ENCODE peak calls at places on chromosomes 3 and 15, in four cellular contexts. L, W, Z and Q are unnamed samples.
A peak's percentile ranks its signal among the peaks of the same experiment; 100 is the strongest.

GRCh38 chr15:51289290-51289689 is 49.1 kb downstream of the CYP19A1 start:
- DNase-seq in L (no peak), W (no peak), Z (no peak), Q (no peak)

GRCh38 chr15:65099336-65099735 is 15.7 kb downstream of the UBAP1L start:
- DNase-seq in L (no peak), W (no peak), Z (no peak), Q (no peak)

GRCh38 chr3:119697394-119697793 is 5.4 kb upstream of the CFAP91 start:
- DNase-seq in L (no peak), W (no peak), Z (no peak), Q (no peak)

GRCh38 chr3:52218454-52218853 is 7.0 kb downstream of the TLR9 start:
- DNase-seq in L (no peak), W (no peak), Z (no peak), Q (no peak)

GRCh38 chr15:92610101-92610520 is 45.5 kb downstream of the FAM174B start:
- DNase-seq in L (no peak), W (no peak), Z (no peak), Q (no peak)

GRCh38 chr3:58492385-58492970 is 582 bp downstream of the KCTD6 start:
- DNase-seq in L (no peak), W (no peak), Z (no peak), Q (peak; percentile 24)

GRCh38 chr3:194810076-194810475 is 124.4 kb downstream of the FAM43A start:
- DNase-seq in L (no peak), W (no peak), Z (no peak), Q (no peak)

GRCh38 chr3:4841783-4842440 is 137.3 kb upstream of the BHLHE40 start:
- DNase-seq in L (no peak), W (peak; percentile 89), Z (no peak), Q (no peak)

GRCh38 chr15:95826831-95827230 is 503.7 kb upstream of the NR2F2 start:
- DNase-seq in L (no peak), W (no peak), Z (no peak), Q (no peak)

GRCh38 chr3:160810360-160810759 is 54.3 kb downstream of the PPM1L start:
- DNase-seq in L (no peak), W (no peak), Z (no peak), Q (no peak)

GRCh38 chr3:57228734-57229505 is 1.4 kb downstream of the APPL1 start:
- DNase-seq in L (no peak), W (peak; percentile 82), Z (peak; percentile 2), Q (peak; percentile 25)

GRCh38 chr3:56302417-56302816 is 165.8 kb downstream of the ERC2 start:
- DNase-seq in L (no peak), W (no peak), Z (no peak), Q (no peak)

GRCh38 chr3:128541246-128541645 is 48.2 kb upstream of the GATA2 start:
- DNase-seq in L (no peak), W (no peak), Z (no peak), Q (no peak)

GRCh38 chr3:176663376-176663775 is 533.9 kb downstream of the TBL1XR1 start:
- DNase-seq in L (no peak), W (peak; percentile 27), Z (no peak), Q (no peak)

GRCh38 chr3:3196148-3196861 is 16.8 kb upstream of the CRBN start:
- DNase-seq in L (no peak), W (no peak), Z (peak; percentile 22), Q (no peak)

GRCh38 chr3:52118156-52118875 is 35.9 kb downstream of the POC1A start:
- DNase-seq in L (no peak), W (no peak), Z (no peak), Q (no peak)

GRCh38 chr3:147616998-147617619 is 207.9 kb downstream of the ZIC1 start:
- DNase-seq in L (no peak), W (peak; percentile 12), Z (peak; percentile 26), Q (no peak)

GRCh38 chr3:43905157-43905556 is 214.4 kb downstream of the ABHD5 start:
- DNase-seq in L (no peak), W (no peak), Z (no peak), Q (no peak)

GRCh38 chr3:65330072-65330471 is 642.3 kb upstream of the ADAMTS9 start:
- DNase-seq in L (no peak), W (peak; percentile 34), Z (no peak), Q (no peak)

GRCh38 chr3:188947983-188948657 is 223.7 kb upstream of the TPRG1 start:
- DNase-seq in L (no peak), W (peak; percentile 85), Z (peak; percentile 85), Q (peak; percentile 88)

GRCh38 chr3:116980106-116980505 is 270.5 kb downstream of the TUSC7 start:
- DNase-seq in L (no peak), W (no peak), Z (no peak), Q (no peak)

GRCh38 chr3:125585595-125586223 is 9.6 kb downstream of the OSBPL11 start:
- DNase-seq in L (no peak), W (peak; percentile 82), Z (peak; percentile 64), Q (peak; percentile 37)

GRCh38 chr15:43518073-43518761 is 809 bp downstream of the MAP1A start:
- DNase-seq in L (no peak), W (peak; percentile 63), Z (no peak), Q (no peak)

GRCh38 chr15:90095521-90095959 is 6.7 kb downstream of the IDH2 start:
- DNase-seq in L (no peak), W (no peak), Z (no peak), Q (no peak)

GRCh38 chr3:148790841-148791240 is 36.8 kb upstream of the CPB1 start:
- DNase-seq in L (no peak), W (no peak), Z (no peak), Q (no peak)

GRCh38 chr3:9852528-9852927 is 8.7 kb upstream of the RPUSD3 start:
- DNase-seq in L (no peak), W (no peak), Z (no peak), Q (no peak)

GRCh38 chr15:91855684-91856553 is 2.4 kb downstream of the SLCO3A1 start:
- DNase-seq in L (no peak), W (no peak), Z (peak; percentile 64), Q (no peak)

GRCh38 chr15:83653639-83654378 is at the start of gene ADAMTSL3:
- DNase-seq in L (no peak), W (no peak), Z (peak; percentile 49), Q (no peak)

GRCh38 chr3:71050521-71051258 is 532.8 kb downstream of the FOXP1 start:
- DNase-seq in L (no peak), W (peak; percentile 62), Z (no peak), Q (no peak)

GRCh38 chr15:67945951-67946700 is 106.3 kb upstream of the RNU6-1 start:
- DNase-seq in L (no peak), W (peak; percentile 44), Z (peak; percentile 89), Q (no peak)

GRCh38 chr15:77021803-77022381 is 27.0 kb downstream of the PSTPIP1 start:
- DNase-seq in L (peak; percentile 28), W (peak; percentile 68), Z (no peak), Q (peak; percentile 48)

GRCh38 chr3:156120528-156121251 is at the start of gene KCNAB1:
- DNase-seq in L (no peak), W (no peak), Z (no peak), Q (no peak)

GRCh38 chr3:123961508-123961856 is 453 bp upstream of the CCDC14 start:
- DNase-seq in L (no peak), W (no peak), Z (no peak), Q (no peak)

GRCh38 chr3:123960791-123961507 is at the start of gene CCDC14:
- DNase-seq in L (peak; percentile 52), W (peak; percentile 96), Z (peak; percentile 94), Q (peak; percentile 84)
- TF ChIP-seq POLR2A in L (peak; percentile 73), W (peak; percentile 76), Z (peak; percentile 67), Q (peak; percentile 57)

GRCh38 chr15:50117628-50118027 is 1.4 kb downstream of the ATP8B4 start:
- DNase-seq in L (no peak), W (no peak), Z (no peak), Q (no peak)

GRCh38 chr15:50114381-50114780 is 4.7 kb downstream of the ATP8B4 start:
- DNase-seq in L (no peak), W (no peak), Z (no peak), Q (no peak)

GRCh38 chr15:50123861-50124556 is 5.0 kb upstream of the ATP8B4 start:
- DNase-seq in L (no peak), W (no peak), Z (no peak), Q (no peak)

GRCh38 chr15:50116477-50116876 is 2.6 kb downstream of the ATP8B4 start:
- DNase-seq in L (no peak), W (peak; percentile 19), Z (peak; percentile 73), Q (peak; percentile 5)

DNA sequence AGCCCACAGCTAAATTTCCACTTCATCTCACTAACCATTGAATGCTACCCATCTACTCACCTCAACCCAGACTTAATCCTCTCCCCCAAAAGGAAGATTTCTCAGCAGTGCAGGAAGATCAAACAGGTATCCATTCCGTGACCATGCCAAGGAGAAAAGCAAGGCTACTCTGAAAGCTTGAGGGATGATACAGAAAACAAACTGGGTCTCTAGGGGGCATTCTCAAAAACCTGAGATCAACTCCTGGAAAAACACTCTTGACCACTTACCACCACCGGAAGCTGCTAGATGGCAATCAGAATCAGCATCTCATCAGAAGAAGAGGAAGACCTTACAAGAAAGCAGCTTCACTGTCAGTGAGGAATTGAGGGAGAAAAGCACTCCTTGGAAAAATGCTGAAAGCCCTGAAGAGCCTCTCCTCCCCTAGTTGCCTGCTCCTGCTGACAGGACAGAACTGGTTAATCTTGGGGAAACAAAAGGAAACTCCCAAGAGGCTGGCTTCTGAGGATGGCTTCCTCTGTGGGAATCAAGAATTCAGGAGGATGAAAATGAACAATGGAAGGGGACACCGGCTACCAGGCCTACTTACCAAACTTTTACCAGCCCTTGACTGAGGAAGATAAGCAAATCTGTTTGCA is at the start of gene ATP8B4:
- DNase-seq in L (no peak), W (no peak), Z (no peak), Q (no peak)
- TF ChIP-seq POLR2A in L (no peak), W (no peak), Z (no peak), Q (no peak)

DNA sequence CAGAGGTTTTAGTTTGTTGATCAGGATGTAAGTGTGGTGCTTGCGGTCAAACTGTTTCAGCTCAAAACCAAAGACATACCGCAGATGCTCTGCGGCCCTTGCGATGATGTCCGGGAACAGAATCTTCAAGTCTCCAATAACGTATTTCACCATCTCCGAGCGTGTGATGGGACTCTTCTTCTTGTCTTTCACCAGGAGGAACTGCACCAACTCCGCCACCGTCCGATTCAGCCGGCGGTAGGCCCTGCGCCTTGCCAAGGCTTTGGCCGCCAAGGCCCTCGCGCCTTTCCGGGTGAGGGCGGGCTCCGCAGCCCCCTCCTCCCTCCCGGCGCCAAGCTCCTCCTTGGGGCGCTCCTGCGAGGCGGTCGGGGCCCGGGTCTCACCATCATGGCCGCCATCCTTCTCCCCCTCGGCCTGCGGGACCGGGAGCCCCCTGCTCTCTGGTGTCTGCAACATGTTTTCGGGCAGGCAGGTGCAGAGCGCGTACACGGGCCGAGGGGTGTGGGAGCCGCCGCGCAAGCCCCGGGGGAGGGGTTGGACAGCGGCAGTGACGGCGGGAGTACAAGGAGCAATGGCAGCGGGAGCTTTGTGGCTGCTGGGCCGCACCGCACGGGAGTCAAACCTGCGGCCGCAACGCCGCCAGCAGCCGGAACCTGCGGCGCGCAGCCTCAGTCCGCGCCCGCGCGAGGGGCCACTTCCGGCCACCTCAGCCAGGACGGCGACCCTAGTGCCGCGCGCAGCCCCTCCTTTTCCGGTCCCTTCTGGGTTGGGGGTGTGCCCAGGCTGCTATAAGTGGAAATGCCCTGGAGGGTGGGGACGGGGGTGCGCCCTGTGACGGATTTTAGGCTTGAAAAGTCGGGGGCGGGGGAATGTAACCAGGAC is at the start of gene MAGEF1:
- DNase-seq in L (peak; percentile 75), W (peak; percentile 81), Z (peak; percentile 85), Q (peak; percentile 97)
- TF ChIP-seq POLR2A in L (no peak), W (peak; percentile 56), Z (peak; percentile 70), Q (peak; percentile 77)

DNA sequence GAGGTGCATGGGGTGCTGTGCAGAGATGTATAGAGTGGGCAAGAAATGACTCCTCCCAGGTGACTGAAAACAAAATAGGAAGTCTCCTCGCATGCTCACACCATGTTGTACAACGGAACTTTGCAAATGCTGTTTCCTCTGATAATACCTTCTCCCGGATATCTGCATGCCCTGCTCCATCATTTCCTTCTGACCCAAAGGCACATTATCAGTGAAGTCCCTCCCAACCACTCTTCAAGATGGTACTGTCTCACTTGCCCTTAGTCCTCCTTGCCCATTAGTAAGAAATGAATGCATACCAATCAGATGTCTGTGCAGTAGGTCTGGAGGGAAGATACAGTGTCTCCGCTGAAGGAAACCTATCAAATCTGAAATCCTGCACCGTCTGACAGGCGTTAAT is 12.0 kb downstream of the TMED3 start:
- DNase-seq in L (no peak), W (no peak), Z (no peak), Q (no peak)
- TF ChIP-seq POLR2A in L (no peak), W (no peak), Z (no peak), Q (no peak)